ENCODE peak calls at places on chromosomes 4 and X, in six cellular contexts. One of them, this sample, is unnamed.

GRCh38 chrX:45824471-45824870 is 623.8 kb upstream of the DIPK2B start:
- DNase-seq in fibroblast of lung: peak
- DNase-seq in activated naive CD8-positive, alpha-beta T cell treated with anti-CD3 and anti-CD28 coated beads for 36 hours: peak
- DNase-seq in NCI-H524 treated with DMSO at 0.1 percent for 48 hours: no peak
- DNase-seq in stimulated activated CD4-positive, alpha-beta T cell treated with anti-CD3 and anti-CD28 coated beads, Interleukin-2, amount 100 ng/mL, for 24 hours: peak
- DNase-seq in astrocyte of the spinal cord: peak
- DNase-seq in this sample: peak

GRCh38 chr4:36316544-36317082 is 35.2 kb downstream of the DTHD1 start:
- DNase-seq in fibroblast of lung: peak
- DNase-seq in activated naive CD8-positive, alpha-beta T cell treated with anti-CD3 and anti-CD28 coated beads for 36 hours: no peak
- DNase-seq in NCI-H524 treated with DMSO at 0.1 percent for 48 hours: no peak
- DNase-seq in stimulated activated CD4-positive, alpha-beta T cell treated with anti-CD3 and anti-CD28 coated beads, Interleukin-2, amount 100 ng/mL, for 24 hours: no peak
- DNase-seq in astrocyte of the spinal cord: peak
- DNase-seq in this sample: no peak

GRCh38 chr4:188328966-188329365 is 189.7 kb downstream of the TRIML1 start:
- DNase-seq in fibroblast of lung: no peak
- DNase-seq in activated naive CD8-positive, alpha-beta T cell treated with anti-CD3 and anti-CD28 coated beads for 36 hours: no peak
- DNase-seq in NCI-H524 treated with DMSO at 0.1 percent for 48 hours: no peak
- DNase-seq in stimulated activated CD4-positive, alpha-beta T cell treated with anti-CD3 and anti-CD28 coated beads, Interleukin-2, amount 100 ng/mL, for 24 hours: no peak
- DNase-seq in astrocyte of the spinal cord: no peak
- DNase-seq in this sample: no peak

GRCh38 chr4:76219299-76220055 is 5.9 kb upstream of the SCARB2 start:
- DNase-seq in fibroblast of lung: peak
- DNase-seq in activated naive CD8-positive, alpha-beta T cell treated with anti-CD3 and anti-CD28 coated beads for 36 hours: no peak
- DNase-seq in NCI-H524 treated with DMSO at 0.1 percent for 48 hours: no peak
- DNase-seq in stimulated activated CD4-positive, alpha-beta T cell treated with anti-CD3 and anti-CD28 coated beads, Interleukin-2, amount 100 ng/mL, for 24 hours: no peak
- DNase-seq in astrocyte of the spinal cord: no peak
- DNase-seq in this sample: peak

GRCh38 chrX:38107028-38107427 is 100.7 kb downstream of the SYTL5 start:
- DNase-seq in fibroblast of lung: no peak
- DNase-seq in activated naive CD8-positive, alpha-beta T cell treated with anti-CD3 and anti-CD28 coated beads for 36 hours: no peak
- DNase-seq in NCI-H524 treated with DMSO at 0.1 percent for 48 hours: no peak
- DNase-seq in stimulated activated CD4-positive, alpha-beta T cell treated with anti-CD3 and anti-CD28 coated beads, Interleukin-2, amount 100 ng/mL, for 24 hours: no peak
- DNase-seq in astrocyte of the spinal cord: no peak
- DNase-seq in this sample: no peak

GRCh38 chrX:55731826-55732225 is 14.3 kb downstream of the RRAGB start:
- DNase-seq in fibroblast of lung: peak
- DNase-seq in activated naive CD8-positive, alpha-beta T cell treated with anti-CD3 and anti-CD28 coated beads for 36 hours: no peak
- DNase-seq in NCI-H524 treated with DMSO at 0.1 percent for 48 hours: no peak
- DNase-seq in stimulated activated CD4-positive, alpha-beta T cell treated with anti-CD3 and anti-CD28 coated beads, Interleukin-2, amount 100 ng/mL, for 24 hours: no peak
- DNase-seq in astrocyte of the spinal cord: no peak
- DNase-seq in this sample: peak

GRCh38 chrX:140766024-140766611 is 56.6 kb downstream of the LINC00632 start:
- DNase-seq in fibroblast of lung: peak
- DNase-seq in activated naive CD8-positive, alpha-beta T cell treated with anti-CD3 and anti-CD28 coated beads for 36 hours: no peak
- DNase-seq in NCI-H524 treated with DMSO at 0.1 percent for 48 hours: no peak
- DNase-seq in stimulated activated CD4-positive, alpha-beta T cell treated with anti-CD3 and anti-CD28 coated beads, Interleukin-2, amount 100 ng/mL, for 24 hours: peak
- DNase-seq in astrocyte of the spinal cord: peak
- DNase-seq in this sample: peak

GRCh38 chr4:153273736-153274135 is 69.5 kb downstream of the TRIM2 start:
- DNase-seq in fibroblast of lung: no peak
- DNase-seq in activated naive CD8-positive, alpha-beta T cell treated with anti-CD3 and anti-CD28 coated beads for 36 hours: no peak
- DNase-seq in NCI-H524 treated with DMSO at 0.1 percent for 48 hours: no peak
- DNase-seq in stimulated activated CD4-positive, alpha-beta T cell treated with anti-CD3 and anti-CD28 coated beads, Interleukin-2, amount 100 ng/mL, for 24 hours: no peak
- DNase-seq in astrocyte of the spinal cord: no peak
- DNase-seq in this sample: no peak

GRCh38 chrX:20265726-20266681 is 705 bp downstream of the RPS6KA3 start:
- DNase-seq in fibroblast of lung: no peak
- DNase-seq in activated naive CD8-positive, alpha-beta T cell treated with anti-CD3 and anti-CD28 coated beads for 36 hours: peak
- DNase-seq in NCI-H524 treated with DMSO at 0.1 percent for 48 hours: no peak
- DNase-seq in stimulated activated CD4-positive, alpha-beta T cell treated with anti-CD3 and anti-CD28 coated beads, Interleukin-2, amount 100 ng/mL, for 24 hours: peak
- DNase-seq in astrocyte of the spinal cord: no peak
- DNase-seq in this sample: peak

GRCh38 chr4:137545461-137545861 is 13.2 kb upstream of the PCDH18 start:
- DNase-seq in fibroblast of lung: peak
- DNase-seq in activated naive CD8-positive, alpha-beta T cell treated with anti-CD3 and anti-CD28 coated beads for 36 hours: no peak
- DNase-seq in NCI-H524 treated with DMSO at 0.1 percent for 48 hours: no peak
- DNase-seq in stimulated activated CD4-positive, alpha-beta T cell treated with anti-CD3 and anti-CD28 coated beads, Interleukin-2, amount 100 ng/mL, for 24 hours: no peak
- DNase-seq in astrocyte of the spinal cord: peak
- DNase-seq in this sample: peak

GRCh38 chr4:75009138-75009537 is 76.2 kb downstream of the PARM1 start:
- DNase-seq in fibroblast of lung: no peak
- DNase-seq in activated naive CD8-positive, alpha-beta T cell treated with anti-CD3 and anti-CD28 coated beads for 36 hours: no peak
- DNase-seq in NCI-H524 treated with DMSO at 0.1 percent for 48 hours: no peak
- DNase-seq in stimulated activated CD4-positive, alpha-beta T cell treated with anti-CD3 and anti-CD28 coated beads, Interleukin-2, amount 100 ng/mL, for 24 hours: no peak
- DNase-seq in astrocyte of the spinal cord: no peak
- DNase-seq in this sample: no peak

GRCh38 chrX:14607446-14607845 is 78.1 kb downstream of the GLRA2 start:
- DNase-seq in fibroblast of lung: no peak
- DNase-seq in activated naive CD8-positive, alpha-beta T cell treated with anti-CD3 and anti-CD28 coated beads for 36 hours: no peak
- DNase-seq in NCI-H524 treated with DMSO at 0.1 percent for 48 hours: no peak
- DNase-seq in stimulated activated CD4-positive, alpha-beta T cell treated with anti-CD3 and anti-CD28 coated beads, Interleukin-2, amount 100 ng/mL, for 24 hours: no peak
- DNase-seq in astrocyte of the spinal cord: no peak
- DNase-seq in this sample: no peak

This sample was measured in fibroblast of villous mesenchyme.